ENCODE peak calls at places on chromosomes 13 and 19, in six cellular contexts. R is tibial nerve; B is NCI-H2029 treated with DMSO at 0.1 percent for 48 hours; E is activated CD8-positive, alpha-beta T cell treated with anti-CD3 and anti-CD28 coated beads for 36 hours; A is left kidney; F is psoas muscle. D is an unnamed sample.
A peak's percentile ranks its signal among the peaks of the same experiment; 100 is the strongest.

GRCh38 chr19:21569497-21569870 is 64.1 kb downstream of the ZNF429 start:
- DNase-seq in B (peak; percentile 92), A (no peak), R (no peak), E (peak; percentile 78), F (no peak), D (peak; percentile 26)

GRCh38 chr19:46821512-46822359 is 28.9 kb downstream of the AP2S1 start:
- DNase-seq in E (peak; percentile 80), R (no peak), B (no peak), A (peak; percentile 42), F (no peak), D (no peak)

GRCh38 chr13:39273953-39274352 is 235.7 kb downstream of the NHLRC3 start:
- DNase-seq in E (peak; percentile 4), A (peak; percentile 57), B (no peak), R (no peak), F (no peak), D (peak; percentile 6)

GRCh38 chr19:328025-328505 is 16.5 kb downstream of the MIER2 start:
- DNase-seq in E (no peak), A (peak; percentile 39), B (no peak), R (no peak), F (no peak), D (no peak)

GRCh38 chr19:2661615-2662014 is 40.9 kb downstream of the GNG7 start:
- DNase-seq in A (no peak), F (no peak), E (peak; percentile 60), B (no peak), R (no peak), D (no peak)

GRCh38 chr19:7883105-7883504 is 5.2 kb upstream of the LRRC8E start:
- DNase-seq in R (no peak), A (no peak), E (no peak), F (no peak), B (no peak), D (no peak)

GRCh38 chr19:9075064-9075964 is 11.5 kb upstream of the OR1M1 start:
- DNase-seq in F (peak; percentile 51), R (peak; percentile 30), B (peak; percentile 54), A (peak; percentile 83), E (peak; percentile 29), D (peak; percentile 95)

GRCh38 chr19:51830263-51830662 is 35.3 kb downstream of the FPR3 start:
- DNase-seq in F (no peak), E (no peak), A (no peak), R (no peak), B (no peak), D (peak; percentile 7)

GRCh38 chr19:31449379-31449778 is 100.1 kb upstream of the TSHZ3 start:
- DNase-seq in F (no peak), B (no peak), A (no peak), E (no peak), R (no peak), D (no peak)

GRCh38 chr19:16185925-16186234 is 670 bp downstream of the FAM32A start:
- DNase-seq in B (no peak), F (no peak), E (peak; percentile 80), R (peak; percentile 29), A (no peak), D (no peak)

GRCh38 chr19:7606289-7606688 is 10.6 kb downstream of the CAMSAP3 start:
- DNase-seq in A (no peak), F (no peak), B (no peak), E (no peak), R (no peak), D (no peak)

GRCh38 chr19:35986664-35987570 is 8.1 kb upstream of the SDHAF1 start:
- DNase-seq in F (peak; percentile 62), A (peak; percentile 59), E (peak; percentile 23), B (no peak), R (no peak), D (no peak)

GRCh38 chr13:111046590-111047141 is 68.4 kb upstream of the ARHGEF7 start:
- DNase-seq in F (peak; percentile 73), R (no peak), B (no peak), A (no peak), E (no peak), D (peak; percentile 28)

GRCh38 chr19:5664515-5664914 is 15.8 kb downstream of the MICOS13 start:
- DNase-seq in R (no peak), A (no peak), F (no peak), E (no peak), B (no peak), D (no peak)

GRCh38 chr13:35475131-35475959 is 1.1 kb downstream of the MAB21L1 start:
- DNase-seq in F (peak; percentile 86), B (no peak), A (peak; percentile 78), R (peak; percentile 52), E (peak; percentile 43), D (peak; percentile 1)

GRCh38 chr13:45718063-45718462 is 15.9 kb downstream of the CBY2 start:
- DNase-seq in A (peak; percentile 67), R (no peak), B (no peak), E (no peak), F (no peak), D (no peak)

GRCh38 chr13:21231426-21231945 is 55.0 kb downstream of the MRPL57 start:
- DNase-seq in B (no peak), F (no peak), R (no peak), A (no peak), E (no peak), D (no peak)

GRCh38 chr13:46633416-46633815 is 80.4 kb downstream of the LRCH1 start:
- DNase-seq in B (no peak), F (no peak), A (no peak), R (no peak), E (no peak), D (no peak)

GRCh38 chr19:53076984-53077383 is 26.2 kb downstream of the ZNF160 start:
- DNase-seq in F (no peak), A (peak; percentile 93), B (no peak), R (no peak), E (peak; percentile 61), D (peak; percentile 81)

GRCh38 chr13:73902296-73902695 is 231.9 kb downstream of the KLF12 start:
- DNase-seq in E (no peak), A (no peak), B (no peak), R (no peak), F (no peak), D (no peak)

GRCh38 chr13:21318891-21319532 is 140.1 kb downstream of the ZDHHC20 start:
- DNase-seq in A (peak; percentile 54), B (no peak), E (no peak), R (no peak), F (no peak), D (no peak)

GRCh38 chr13:19864339-19865309 is 1.2 kb upstream of the ZMYM5 start:
- DNase-seq in E (peak; percentile 86), R (peak; percentile 56), F (peak; percentile 76), A (peak; percentile 94), B (no peak), D (peak; percentile 59)

GRCh38 chr13:71882120-71882519 is 15.1 kb upstream of the DACH1 start:
- DNase-seq in R (no peak), E (no peak), F (no peak), A (no peak), B (no peak), D (no peak)

GRCh38 chr13:92221916-92222315 is 823.5 kb downstream of the GPC5 start:
- DNase-seq in A (peak; percentile 26), B (no peak), E (no peak), R (no peak), F (no peak), D (no peak)

GRCh38 chr13:40666058-40666904 is at the start of gene FOXO1:
- DNase-seq in E (peak; percentile 84), B (no peak), A (peak; percentile 93), F (peak; percentile 95), R (peak; percentile 86), D (peak; percentile 64)

GRCh38 chr13:91767681-91768080 is 369.3 kb downstream of the GPC5 start:
- DNase-seq in R (no peak), E (no peak), A (no peak), B (no peak), F (no peak), D (no peak)

GRCh38 chr13:32659736-32660135 is 73.5 kb downstream of the PDS5B start:
- DNase-seq in B (no peak), F (no peak), R (no peak), A (no peak), E (no peak), D (no peak)

GRCh38 chr19:50261446-50261970 is 58.1 kb downstream of the MYH14 start:
- DNase-seq in B (no peak), E (no peak), R (no peak), A (no peak), F (no peak), D (no peak)

GRCh38 chr13:102128216-102128800 is 273.5 kb downstream of the FGF14 start:
- DNase-seq in A (peak; percentile 66), R (no peak), F (no peak), B (no peak), E (no peak), D (no peak)

GRCh38 chr13:59771272-59771671 is 392.5 kb downstream of the DIAPH3 start:
- DNase-seq in R (no peak), A (peak; percentile 20), E (no peak), F (no peak), B (no peak), D (peak; percentile 29)

D was measured in dermis microvascular lymphatic vessel endothelial cell.